ENCODE peak calls at places on chromosomes 5 and 9, in seven cellular contexts. D, O, W, Y, J, A and C are unnamed samples.

GRCh38 chr5:105877592-105877991 is 1793.1 kb downstream of the EFNA5 start:
- DNase-seq in D (no peak), O (no peak), W (no peak), Y (no peak), J (no peak), A (no peak), C (no peak)

GRCh38 chr5:170791325-170791954 is 7.9 kb downstream of the GABRP start:
- DNase-seq in D (peak), O (peak), W (peak), Y (no peak), J (peak), A (peak), C (peak)

GRCh38 chr5:126483156-126483555 is 59.9 kb downstream of the GRAMD2B start:
- DNase-seq in D (no peak), O (no peak), W (no peak), Y (no peak), J (no peak), A (no peak), C (peak)

GRCh38 chr5:133602829-133603380 is 9.4 kb downstream of the FSTL4 start:
- DNase-seq in D (no peak), O (no peak), W (no peak), Y (no peak), J (no peak), A (no peak), C (no peak)

GRCh38 chr5:55278778-55279177 is 28.7 kb downstream of the DHX29 start:
- DNase-seq in D (no peak), O (no peak), W (no peak), Y (no peak), J (no peak), A (no peak), C (no peak)

GRCh38 chr9:124853605-124854143 is 414 bp downstream of the WDR38 start:
- DNase-seq in D (no peak), O (no peak), W (no peak), Y (no peak), J (peak), A (no peak), C (no peak)

GRCh38 chr5:168612996-168613395 is 33.8 kb upstream of the PANK3 start:
- DNase-seq in D (no peak), O (no peak), W (no peak), Y (no peak), J (no peak), A (no peak), C (no peak)

GRCh38 chr5:128254789-128255188 is 171.2 kb downstream of the SLC12A2 start:
- DNase-seq in D (no peak), O (no peak), W (no peak), Y (no peak), J (no peak), A (no peak), C (no peak)

GRCh38 chr9:22160235-22160634 is 151.1 kb upstream of the CDKN2B start:
- DNase-seq in D (no peak), O (no peak), W (no peak), Y (no peak), J (no peak), A (no peak), C (no peak)

GRCh38 chr5:176570044-176570443 is 20.9 kb downstream of the CDHR2 start:
- DNase-seq in D (no peak), O (no peak), W (no peak), Y (no peak), J (no peak), A (no peak), C (no peak)

GRCh38 chr9:110246214-110246613 is 10.1 kb downstream of the TXN start:
- DNase-seq in D (no peak), O (no peak), W (no peak), Y (no peak), J (no peak), A (no peak), C (no peak)

GRCh38 chr9:23073136-23073535 is 626.5 kb downstream of the DMRTA1 start:
- DNase-seq in D (no peak), O (no peak), W (no peak), Y (no peak), J (no peak), A (no peak), C (no peak)

GRCh38 chr5:71892641-71893340 is 173.7 kb downstream of the CARTPT start:
- DNase-seq in D (no peak), O (peak), W (no peak), Y (no peak), J (no peak), A (no peak), C (no peak)

GRCh38 chr5:34498582-34498981 is 157.5 kb upstream of the RAI14 start:
- DNase-seq in D (no peak), O (no peak), W (no peak), Y (no peak), J (no peak), A (no peak), C (no peak)

GRCh38 chr9:132312426-132312825 is 42.4 kb downstream of the SETX start:
- DNase-seq in D (no peak), O (no peak), W (no peak), Y (no peak), J (no peak), A (no peak), C (no peak)

GRCh38 chr9:29214162-29214520 is 1640.9 kb upstream of the C9orf72 start:
- DNase-seq in D (no peak), O (peak), W (peak), Y (no peak), J (no peak), A (peak), C (peak)

GRCh38 chr5:128632264-128632663 is 94.2 kb upstream of the FBN2 start:
- DNase-seq in D (no peak), O (peak), W (no peak), Y (no peak), J (no peak), A (no peak), C (no peak)

GRCh38 chr5:126948011-126948355 is 82.4 kb downstream of the MARCHF3 start:
- DNase-seq in D (no peak), O (no peak), W (no peak), Y (no peak), J (no peak), A (no peak), C (no peak)

GRCh38 chr9:97307500-97308163 is at the start of gene CCDC180:
- DNase-seq in D (no peak), O (peak), W (no peak), Y (no peak), J (no peak), A (no peak), C (no peak)

GRCh38 chr9:136957461-136957860 is 5.4 kb downstream of the LCN12 start:
- DNase-seq in D (no peak), O (no peak), W (no peak), Y (no peak), J (no peak), A (no peak), C (no peak)

GRCh38 chr9:78062710-78063109 is 31.1 kb upstream of the GNAQ start:
- DNase-seq in D (no peak), O (no peak), W (no peak), Y (no peak), J (no peak), A (no peak), C (no peak)

GRCh38 chr9:107749787-107750444 is 260.3 kb upstream of the KLF4 start:
- DNase-seq in D (no peak), O (peak), W (peak), Y (no peak), J (no peak), A (peak), C (no peak)

GRCh38 chr9:20048985-20049384 is 260.1 kb upstream of the SLC24A2 start:
- DNase-seq in D (no peak), O (no peak), W (no peak), Y (no peak), J (no peak), A (no peak), C (no peak)

GRCh38 chr5:50711280-50711679 is 44.8 kb downstream of the PARP8 start:
- DNase-seq in D (peak), O (no peak), W (no peak), Y (peak), J (no peak), A (peak), C (no peak)

GRCh38 chr5:74772359-74772758 is 5.3 kb downstream of the NSA2 start:
- DNase-seq in D (no peak), O (no peak), W (no peak), Y (no peak), J (no peak), A (no peak), C (no peak)

GRCh38 chr5:158119852-158120708 is 261.1 kb upstream of the CLINT1 start:
- DNase-seq in D (no peak), O (no peak), W (no peak), Y (no peak), J (no peak), A (no peak), C (no peak)

GRCh38 chr9:92764988-92765936 is 629 bp upstream of the BICD2 start:
- DNase-seq in D (peak), O (peak), W (peak), Y (peak), J (peak), A (peak), C (peak)

GRCh38 chr9:33210006-33210715 is 29.8 kb upstream of the SPINK4 start:
- DNase-seq in D (no peak), O (no peak), W (no peak), Y (no peak), J (no peak), A (no peak), C (no peak)

GRCh38 chr5:112492291-112492690 is 73.2 kb upstream of the EPB41L4A start:
- DNase-seq in D (peak), O (peak), W (peak), Y (no peak), J (peak), A (no peak), C (peak)

GRCh38 chr5:150429410-150429873 is 16.7 kb upstream of the CD74 start:
- DNase-seq in D (no peak), O (no peak), W (no peak), Y (no peak), J (no peak), A (no peak), C (no peak)

GRCh38 chr9:91117959-91118651 is 243.6 kb downstream of the AUH start:
- DNase-seq in D (no peak), O (peak), W (no peak), Y (no peak), J (peak), A (peak), C (no peak)

GRCh38 chr9:136372561-136373299 is 739 bp downstream of the CARD9 start:
- DNase-seq in D (no peak), O (peak), W (peak), Y (no peak), J (no peak), A (no peak), C (no peak)

GRCh38 chr5:33766023-33766422 is 125.8 kb downstream of the ADAMTS12 start:
- DNase-seq in D (no peak), O (no peak), W (no peak), Y (no peak), J (no peak), A (no peak), C (no peak)

GRCh38 chr9:111481885-111482636 is 2.1 kb downstream of the ECPAS start:
- DNase-seq in D (no peak), O (peak), W (no peak), Y (no peak), J (peak), A (no peak), C (peak)

GRCh38 chr5:53027913-53028312 is 38.8 kb downstream of the ITGA2 start:
- DNase-seq in D (no peak), O (no peak), W (peak), Y (no peak), J (no peak), A (no peak), C (peak)

GRCh38 chr5:59542841-59543825 is 350.4 kb downstream of the PDE4D start:
- DNase-seq in D (peak), O (no peak), W (peak), Y (no peak), J (no peak), A (no peak), C (no peak)

GRCh38 chr5:102018690-102019089 is 277.4 kb downstream of the SLCO4C1 start:
- DNase-seq in D (no peak), O (peak), W (no peak), Y (no peak), J (no peak), A (no peak), C (no peak)

GRCh38 chr5:142642427-142642826 is 43.5 kb downstream of the FGF1 start:
- DNase-seq in D (no peak), O (no peak), W (no peak), Y (no peak), J (no peak), A (no peak), C (no peak)

GRCh38 chr5:154972476-154973080 is 31.7 kb downstream of the MRPL22 start:
- DNase-seq in D (peak), O (peak), W (no peak), Y (no peak), J (peak), A (peak), C (peak)